ENCODE peak calls at places on chromosomes 16 and 17, in ten cellular contexts. V, S, C, H, P, R, B, W, I and D are unnamed samples.

GRCh38 chr16:88418869-88419268 is 34.2 kb upstream of the ZFPM1 start:
- DNase-seq in P (no peak), S (no peak), V (no peak), B (no peak), W (no peak), H (no peak), R (no peak), I (peak), C (no peak), D (no peak)

GRCh38 chr17:55812323-55812722 is 61.5 kb downstream of the PCTP start:
- DNase-seq in H (no peak), B (no peak), S (no peak), V (no peak), R (no peak), W (no peak), I (no peak), P (no peak), C (no peak), D (no peak)

GRCh38 chr17:66397486-66397885 is 95.1 kb downstream of the PRKCA start:
- DNase-seq in V (no peak), B (no peak), H (no peak), R (no peak), P (no peak), W (no peak), S (no peak), I (no peak), C (no peak), D (no peak)

GRCh38 chr16:11460820-11461594 is 115.7 kb downstream of the RMI2 start:
- DNase-seq in B (no peak), C (no peak), H (no peak), W (no peak), S (no peak), P (no peak), R (no peak), I (no peak), V (no peak), D (no peak)

GRCh38 chr17:50890675-50891516 is 24.7 kb upstream of the TOB1 start:
- DNase-seq in B (no peak), C (no peak), S (no peak), W (no peak), R (no peak), H (no peak), I (no peak), V (no peak), P (no peak), D (peak)

GRCh38 chr17:69857412-69857835 is 217.6 kb upstream of the KCNJ16 start:
- DNase-seq in B (no peak), C (no peak), R (no peak), P (no peak), W (peak), I (no peak), V (no peak), H (no peak), S (peak), D (no peak)

GRCh38 chr16:22320572-22321339 is 23.5 kb downstream of the POLR3E start:
- DNase-seq in V (no peak), S (no peak), P (no peak), W (no peak), I (no peak), C (no peak), B (no peak), H (no peak), R (peak), D (no peak)

GRCh38 chr16:2341456-2342447 is 1.2 kb upstream of the ABCA3 start:
- DNase-seq in V (no peak), W (no peak), S (no peak), R (no peak), B (peak), P (peak), H (no peak), C (no peak), I (no peak), D (no peak)

GRCh38 chr16:56708418-56708817 is 21.5 kb upstream of the NUP93 start:
- DNase-seq in P (no peak), H (no peak), W (no peak), S (no peak), I (no peak), B (no peak), R (no peak), V (no peak), C (no peak), D (no peak)

GRCh38 chr17:56752263-56752662 is 81.5 kb downstream of the C17orf67 start:
- DNase-seq in I (no peak), R (no peak), W (no peak), P (no peak), V (no peak), H (no peak), S (no peak), B (no peak), C (no peak), D (no peak)

GRCh38 chr17:4945176-4945943 is 3.0 kb downstream of the PFN1 start:
- DNase-seq in V (no peak), I (no peak), W (peak), R (peak), S (peak), B (peak), H (peak), C (no peak), P (no peak), D (peak)

GRCh38 chr17:57284583-57284982 is 28.3 kb downstream of the MSI2 start:
- DNase-seq in W (no peak), S (no peak), I (no peak), P (no peak), V (no peak), C (no peak), H (no peak), R (no peak), B (no peak), D (no peak)

GRCh38 chr17:27502526-27503324 is 46.5 kb downstream of the KSR1 start:
- DNase-seq in V (no peak), I (no peak), C (no peak), S (no peak), H (no peak), P (no peak), R (peak), W (peak), B (no peak), D (no peak)

GRCh38 chr17:64130559-64131001 is 636 bp upstream of the ERN1 start:
- DNase-seq in B (peak), I (no peak), W (peak), V (no peak), R (peak), H (peak), C (no peak), S (no peak), P (no peak), D (no peak)

GRCh38 chr16:75263291-75263962 is 12.0 kb upstream of the BCAR1 start:
- DNase-seq in W (no peak), H (no peak), C (no peak), B (no peak), P (no peak), V (no peak), S (no peak), R (peak), I (peak), D (no peak)

GRCh38 chr17:35906559-35907265 is 23.9 kb downstream of the RDM1 start:
- DNase-seq in H (no peak), V (no peak), W (peak), S (no peak), B (no peak), R (no peak), C (no peak), P (no peak), I (no peak), D (no peak)

GRCh38 chr16:2143874-2144485 is 4.4 kb upstream of the RAB26 start:
- DNase-seq in H (no peak), W (no peak), S (no peak), I (no peak), P (no peak), R (no peak), V (no peak), C (no peak), B (peak), D (no peak)

GRCh38 chr16:81593481-81593880 is 148.9 kb downstream of the CMIP start:
- DNase-seq in S (no peak), P (no peak), H (no peak), I (no peak), B (peak), C (no peak), V (no peak), W (no peak), R (no peak), D (no peak)

GRCh38 chr17:72967263-72967962 is 125.1 kb downstream of the SLC39A11 start:
- DNase-seq in H (no peak), V (no peak), P (no peak), C (no peak), S (no peak), R (no peak), W (no peak), I (no peak), B (no peak), D (no peak)

GRCh38 chr16:88289549-88290344 is 93.0 kb upstream of the ZNF469 start:
- DNase-seq in H (no peak), V (no peak), C (no peak), B (peak), S (no peak), W (no peak), P (no peak), I (peak), R (no peak), D (no peak)

GRCh38 chr16:84839054-84839453 is 19.3 kb downstream of the CRISPLD2 start:
- DNase-seq in C (no peak), P (no peak), I (peak), V (no peak), W (peak), R (no peak), S (no peak), B (no peak), H (no peak), D (peak)

GRCh38 chr17:5630434-5630833 is 46.1 kb upstream of the NLRP1 start:
- DNase-seq in V (no peak), R (no peak), W (no peak), P (no peak), B (no peak), S (no peak), H (no peak), I (no peak), C (no peak), D (no peak)

GRCh38 chr16:66188786-66189725 is 177.4 kb upstream of the CDH5 start:
- DNase-seq in S (no peak), H (peak), W (peak), I (no peak), B (peak), V (no peak), R (no peak), C (no peak), P (no peak), D (no peak)

GRCh38 chr16:87424260-87424659 is 32.1 kb downstream of the MAP1LC3B start:
- DNase-seq in P (no peak), H (no peak), I (no peak), R (no peak), W (peak), S (no peak), C (no peak), B (no peak), V (no peak), D (no peak)

GRCh38 chr16:62068747-62069146 is 32.5 kb upstream of the CDH8 start:
- DNase-seq in R (no peak), W (no peak), I (peak), B (no peak), V (no peak), C (no peak), S (no peak), P (no peak), H (no peak), D (no peak)

GRCh38 chr16:31480851-31481250 is 2.1 kb upstream of the SLC5A2 start:
- DNase-seq in W (peak), H (peak), I (no peak), P (no peak), B (peak), C (no peak), V (no peak), R (peak), S (no peak), D (no peak)

GRCh38 chr16:30875881-30876791 is 17.7 kb downstream of the BCL7C start:
- DNase-seq in R (no peak), P (no peak), B (no peak), S (no peak), C (peak), H (peak), W (peak), I (peak), V (peak), D (no peak)

GRCh38 chr16:89358030-89359005 is 132.0 kb downstream of the ANKRD11 start:
- DNase-seq in R (no peak), V (no peak), H (no peak), B (peak), P (no peak), I (no peak), C (no peak), W (no peak), S (no peak), D (no peak)

GRCh38 chr16:74679983-74680382 is 13.3 kb upstream of the RFWD3 start:
- DNase-seq in R (no peak), P (no peak), B (no peak), W (no peak), H (no peak), S (no peak), V (no peak), C (no peak), I (no peak), D (no peak)

GRCh38 chr17:77299256-77300015 is 158.7 kb downstream of the SEC14L1 start:
- DNase-seq in P (no peak), B (no peak), W (no peak), R (no peak), H (no peak), S (no peak), I (no peak), V (no peak), C (no peak), D (no peak)

GRCh38 chr17:78959803-78960202 is 19.9 kb downstream of the LGALS3BP start:
- DNase-seq in H (no peak), W (no peak), I (no peak), V (no peak), R (no peak), P (no peak), B (no peak), S (no peak), C (no peak), D (no peak)

GRCh38 chr17:61408151-61409041 is 8.8 kb downstream of the TBX2 start:
- DNase-seq in V (no peak), W (no peak), P (no peak), R (peak), S (no peak), C (peak), H (no peak), I (peak), B (peak), D (no peak)

GRCh38 chr17:58691701-58692238 is at the start of gene TEX14:
- DNase-seq in S (no peak), H (no peak), V (no peak), R (no peak), W (no peak), B (no peak), C (no peak), I (no peak), P (no peak), D (no peak)

GRCh38 chr16:89522287-89522686 is 14.1 kb downstream of the SPG7 start:
- DNase-seq in R (no peak), W (no peak), V (no peak), P (no peak), S (no peak), H (no peak), B (no peak), C (no peak), I (no peak), D (no peak)

GRCh38 chr17:71978435-71978834 is 142.4 kb upstream of the SOX9 start:
- DNase-seq in W (no peak), B (no peak), I (no peak), H (no peak), P (no peak), V (no peak), R (no peak), C (no peak), S (no peak), D (no peak)

GRCh38 chr17:61065263-61065773 is 334.3 kb upstream of the TBX2 start:
- DNase-seq in P (no peak), S (no peak), V (no peak), W (peak), C (no peak), B (no peak), R (no peak), I (peak), H (no peak), D (no peak)

GRCh38 chr17:38403491-38403890 is 24.8 kb upstream of the ARHGAP23 start:
- DNase-seq in H (no peak), B (no peak), P (no peak), C (no peak), S (no peak), V (no peak), R (no peak), W (peak), I (peak), D (no peak)

GRCh38 chr17:81991684-81992513 is 14.5 kb downstream of the ASPSCR1 start:
- DNase-seq in H (peak), V (peak), I (peak), B (peak), W (peak), S (no peak), P (no peak), R (peak), C (peak), D (peak)

GRCh38 chr17:40344321-40345160 is 20.0 kb downstream of the GJD3 start:
- DNase-seq in B (no peak), H (no peak), W (no peak), V (no peak), I (no peak), R (peak), S (no peak), C (no peak), P (no peak), D (no peak)

GRCh38 chr17:40347319-40348135 is 17.0 kb downstream of the GJD3 start:
- DNase-seq in P (no peak), I (peak), V (peak), S (no peak), R (peak), C (no peak), B (no peak), W (no peak), H (no peak), D (no peak)

GRCh38 chr17:40345161-40346034 is 19.1 kb downstream of the GJD3 start:
- DNase-seq in V (no peak), I (peak), S (no peak), C (peak), H (peak), P (peak), R (peak), W (peak), B (peak), D (peak)

GRCh38 chr17:40346768-40347154 is 17.8 kb downstream of the GJD3 start:
- DNase-seq in V (no peak), S (no peak), I (no peak), P (no peak), C (no peak), W (no peak), H (no peak), B (no peak), R (no peak), D (no peak)

DNA sequence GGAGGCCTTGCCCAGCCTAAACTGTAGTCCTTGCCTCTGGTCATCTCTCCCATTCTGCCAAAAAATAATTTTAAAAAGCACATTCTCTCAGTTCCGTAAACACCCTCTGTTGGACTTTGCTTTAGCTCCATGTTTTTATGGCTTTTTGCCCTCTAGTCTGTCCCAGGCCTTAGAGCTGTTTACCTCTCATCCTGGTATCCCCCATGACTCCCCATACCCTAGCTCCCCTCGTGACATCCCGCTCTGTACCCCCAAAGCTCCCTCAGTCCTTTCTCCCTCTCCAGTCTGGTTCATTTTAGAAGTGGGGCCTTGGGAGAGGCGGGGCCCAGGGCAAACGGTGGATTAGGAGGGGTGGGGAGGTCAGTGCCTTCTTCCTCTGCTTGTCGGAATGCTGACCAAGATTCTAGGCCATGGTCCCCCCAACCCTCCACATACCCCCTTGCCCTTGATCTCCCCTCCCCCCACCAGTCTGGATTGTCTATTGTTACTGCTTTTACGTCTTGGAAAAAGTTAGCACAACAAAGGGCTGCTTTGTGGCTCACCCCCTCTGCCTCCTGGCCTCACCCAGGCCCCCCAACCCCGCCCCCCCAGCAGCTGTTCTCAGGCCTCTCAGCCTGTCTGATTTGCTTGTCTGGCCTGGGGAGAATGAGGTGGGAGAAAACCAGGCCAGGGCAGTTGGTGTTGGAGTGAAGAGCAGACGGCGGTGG is 18.3 kb downstream of the GJD3 start:
- DNase-seq in P (no peak), I (no peak), W (no peak), C (no peak), R (no peak), B (no peak), S (no peak), H (peak), V (no peak), D (no peak)
- TF ChIP-seq CTCF in P (no peak), I (no peak), W (no peak), C (no peak), R (no peak), B (no peak), S (no peak), H (no peak), V (no peak), D (no peak)

GRCh38 chr17:28675485-28675884 is 13.5 kb downstream of the SUPT6H start:
- DNase-seq in S (no peak), C (no peak), R (no peak), B (no peak), V (no peak), P (no peak), I (no peak), H (no peak), W (no peak), D (no peak)

GRCh38 chr17:28675980-28676379 is 14.0 kb downstream of the SUPT6H start:
- DNase-seq in S (no peak), R (no peak), P (no peak), W (no peak), I (no peak), H (no peak), C (no peak), V (no peak), B (no peak), D (peak)
- TF ChIP-seq CTCF in S (no peak), R (no peak), P (peak), W (peak), I (no peak), H (peak), C (no peak), V (no peak), B (peak), D (no peak)

GRCh38 chr17:41406205-41406604 is 8.8 kb upstream of the KRT31 start:
- DNase-seq in H (no peak), V (no peak), B (no peak), W (peak), S (no peak), R (peak), P (no peak), C (no peak), I (no peak), D (peak)
- TF ChIP-seq CTCF in H (no peak), V (no peak), B (peak), W (peak), S (peak), R (no peak), P (no peak), C (no peak), I (no peak), D (no peak)

DNA sequence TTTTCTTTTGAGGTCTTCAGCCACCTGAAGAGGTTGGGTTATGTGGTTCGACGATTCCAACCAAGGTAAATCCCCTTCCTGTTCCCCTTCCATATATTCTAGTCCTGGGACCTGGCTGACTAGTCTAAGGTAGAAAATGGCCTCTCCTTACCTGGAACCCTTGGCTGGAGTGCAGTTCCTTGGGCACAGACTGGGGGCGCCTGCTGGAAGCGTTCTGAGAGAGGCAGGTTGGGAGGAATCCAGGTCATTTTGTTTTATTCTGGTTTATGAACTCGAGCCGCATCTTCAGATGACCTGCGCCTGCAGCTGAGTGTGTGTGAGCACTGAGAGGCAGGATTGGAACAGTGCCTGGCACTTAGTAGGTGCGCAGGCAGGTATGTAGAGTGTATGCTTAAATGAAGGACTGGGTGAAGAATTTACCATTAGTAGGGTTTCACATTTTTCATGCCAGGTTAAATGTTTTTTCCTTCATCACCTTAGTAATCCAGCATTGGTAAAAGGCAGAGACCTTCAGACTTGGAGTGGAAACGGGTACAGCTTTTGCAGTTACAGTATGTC is 2.7 kb downstream of the TSEN54 start:
- DNase-seq in H (no peak), S (no peak), C (no peak), I (no peak), W (no peak), V (no peak), P (no peak), B (no peak), R (no peak), D (no peak)
- TF ChIP-seq CTCF in H (no peak), S (peak), C (no peak), I (no peak), W (no peak), V (no peak), P (peak), B (no peak), R (no peak), D (no peak)

GRCh38 chr16:82641336-82641984 is 14.7 kb downstream of the CDH13 start:
- DNase-seq in P (no peak), V (no peak), H (no peak), I (no peak), W (peak), B (no peak), C (no peak), R (no peak), S (no peak), D (no peak)
- TF ChIP-seq CTCF in P (no peak), V (no peak), H (no peak), I (peak), W (peak), B (no peak), C (no peak), R (peak), S (no peak), D (no peak)